ENCODE peak calls at places on chromosomes 5 and 9, in seven cellular contexts. Y, D, S, L, T, Z and K are unnamed samples. For H3K36me3, the result is how much of the 10 kb centered on the place peaks cover.

GRCh38 chr5:59835782-59836181 is 57.7 kb downstream of the PDE4D start:
- DNase-seq in L (no peak), D (no peak), Y (no peak), S (no peak), T (no peak), Z (no peak), K (no peak)

GRCh38 chr9:27108981-27109541 is at the start of gene TEK:
- DNase-seq in L (no peak), D (peak), Y (no peak), Z (no peak), S (no peak), T (no peak), K (no peak)

GRCh38 chr9:113519401-113520108 is 56.0 kb downstream of the RGS3 start:
- DNase-seq in D (no peak), Z (no peak), S (no peak), T (peak), L (no peak), Y (no peak), K (no peak)

GRCh38 chr9:97840521-97840920 is 12.5 kb upstream of the FOXE1 start:
- DNase-seq in D (no peak), S (no peak), L (no peak), Y (no peak), T (no peak), Z (no peak), K (no peak)

GRCh38 chr5:89178576-89178975 is 295.6 kb upstream of the MEF2C start:
- DNase-seq in S (no peak), Y (no peak), Z (no peak), D (no peak), T (no peak), L (no peak), K (no peak)

GRCh38 chr5:36305571-36306326 is 4.0 kb upstream of the RANBP3L start:
- DNase-seq in Y (peak), Z (peak), D (peak), T (peak), L (peak), S (peak), K (peak)

GRCh38 chr5:96870094-96871021 is 5.9 kb upstream of the ERAP2 start:
- DNase-seq in Y (no peak), Z (peak), T (no peak), L (no peak), S (no peak), D (no peak), K (no peak)

GRCh38 chr9:137477778-137478612 is 18.9 kb upstream of the NSMF start:
- DNase-seq in D (no peak), Z (no peak), T (no peak), L (no peak), Y (no peak), S (peak), K (no peak)

GRCh38 chr5:126386146-126386545 is 37.1 kb upstream of the GRAMD2B start:
- DNase-seq in S (no peak), Y (no peak), L (no peak), Z (no peak), T (no peak), D (no peak), K (no peak)

GRCh38 chr5:57324159-57324558 is 150.3 kb downstream of the GPBP1 start:
- DNase-seq in D (no peak), Z (no peak), L (no peak), T (no peak), Y (no peak), S (no peak), K (no peak)

GRCh38 chr5:5271606-5272321 is 131.6 kb downstream of the ADAMTS16 start:
- DNase-seq in S (no peak), D (no peak), T (no peak), Z (no peak), Y (no peak), L (no peak), K (no peak)

GRCh38 chr5:37568893-37569292 is 189.8 kb downstream of the WDR70 start:
- DNase-seq in S (no peak), T (no peak), L (no peak), Y (no peak), D (no peak), Z (no peak), K (no peak)

GRCh38 chr9:116260531-116260930 is 106.9 kb downstream of the PAPPA start:
- DNase-seq in D (no peak), Z (no peak), Y (no peak), L (no peak), T (no peak), S (no peak), K (no peak)

GRCh38 chr9:129278391-129279237 is 100.6 kb upstream of the IER5L start:
- DNase-seq in L (peak), D (peak), S (peak), Z (peak), T (peak), Y (no peak), K (peak)

GRCh38 chr5:55847837-55848236 is 3.3 kb upstream of the IL31RA start:
- DNase-seq in T (no peak), D (no peak), Y (no peak), L (no peak), S (no peak), Z (no peak), K (no peak)

DNA sequence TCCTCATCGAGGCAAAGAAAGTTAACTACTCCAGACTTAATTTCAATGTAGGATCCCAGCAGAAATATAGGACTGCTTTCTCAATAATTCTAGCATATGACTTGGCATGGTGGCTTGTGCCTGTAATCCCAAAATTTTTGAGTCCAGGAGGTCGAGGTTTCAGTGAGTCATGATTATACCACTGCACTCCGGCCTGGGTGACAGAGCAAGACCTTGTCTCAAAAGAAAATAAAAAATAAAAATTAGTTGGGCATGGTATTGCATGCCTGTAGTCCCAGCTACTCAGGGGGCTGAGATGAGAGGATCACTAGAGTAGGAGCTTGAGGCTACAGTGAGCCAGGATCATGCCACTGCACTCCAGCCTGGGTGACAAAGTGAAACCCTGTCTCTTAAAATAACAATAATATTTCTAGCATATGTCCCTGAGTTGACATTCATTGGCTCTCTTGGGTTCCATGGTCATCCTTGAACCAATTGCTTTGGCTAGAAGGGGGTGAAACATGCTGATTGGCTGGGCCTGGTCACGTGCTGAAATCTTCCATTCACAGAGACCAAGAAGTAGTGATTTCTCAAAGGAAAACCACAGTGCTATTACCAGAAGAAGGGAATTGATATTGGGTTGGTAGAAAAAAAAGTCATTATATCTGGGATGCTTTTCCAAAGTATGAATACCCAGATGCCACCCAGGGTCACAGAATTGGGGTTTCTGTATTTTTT is 31.6 kb upstream of the GARNL3 start:
- DNase-seq in D (no peak), T (no peak), Z (no peak), L (no peak), Y (no peak), S (no peak), K (no peak)
- H3K36me3 ChIP-seq in D (under half), T (under half), Z (under half), L (under half), Y (under half), S (under half), K (under half)

GRCh38 chr5:127525181-127525580 is 7.7 kb downstream of the PRRC1 start:
- DNase-seq in S (no peak), L (no peak), D (no peak), Y (no peak), Z (no peak), T (no peak), K (no peak)
- H3K36me3 ChIP-seq in S (under half), L (half or more), D (half or more), Y (half or more), Z (under half), T (under half), K (under half)

DNA sequence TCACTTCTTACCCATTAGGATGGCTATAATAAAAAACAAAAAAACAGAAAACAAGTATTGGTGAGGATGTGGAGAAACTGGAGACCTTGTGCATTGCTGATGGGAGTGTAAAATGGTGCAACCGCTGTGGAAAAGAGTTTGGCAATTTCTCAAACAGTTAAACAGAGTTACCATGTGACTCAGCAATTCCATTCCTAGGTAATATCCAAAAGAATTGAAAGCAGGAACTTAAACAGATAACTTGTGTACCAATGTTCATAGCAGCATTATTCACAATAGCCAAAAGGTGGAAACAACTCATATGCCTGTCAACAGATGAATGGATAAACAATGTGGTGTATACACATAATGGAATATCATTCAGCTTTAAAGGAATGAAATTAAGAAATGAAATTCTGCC is 28.9 kb downstream of the DCP2 start:
- DNase-seq in Y (no peak), Z (no peak), S (no peak), D (no peak), L (no peak), T (no peak), K (no peak)
- H3K36me3 ChIP-seq in Y (half or more), Z (under half), S (under half), D (half or more), L (half or more), T (under half), K (under half)

DNA sequence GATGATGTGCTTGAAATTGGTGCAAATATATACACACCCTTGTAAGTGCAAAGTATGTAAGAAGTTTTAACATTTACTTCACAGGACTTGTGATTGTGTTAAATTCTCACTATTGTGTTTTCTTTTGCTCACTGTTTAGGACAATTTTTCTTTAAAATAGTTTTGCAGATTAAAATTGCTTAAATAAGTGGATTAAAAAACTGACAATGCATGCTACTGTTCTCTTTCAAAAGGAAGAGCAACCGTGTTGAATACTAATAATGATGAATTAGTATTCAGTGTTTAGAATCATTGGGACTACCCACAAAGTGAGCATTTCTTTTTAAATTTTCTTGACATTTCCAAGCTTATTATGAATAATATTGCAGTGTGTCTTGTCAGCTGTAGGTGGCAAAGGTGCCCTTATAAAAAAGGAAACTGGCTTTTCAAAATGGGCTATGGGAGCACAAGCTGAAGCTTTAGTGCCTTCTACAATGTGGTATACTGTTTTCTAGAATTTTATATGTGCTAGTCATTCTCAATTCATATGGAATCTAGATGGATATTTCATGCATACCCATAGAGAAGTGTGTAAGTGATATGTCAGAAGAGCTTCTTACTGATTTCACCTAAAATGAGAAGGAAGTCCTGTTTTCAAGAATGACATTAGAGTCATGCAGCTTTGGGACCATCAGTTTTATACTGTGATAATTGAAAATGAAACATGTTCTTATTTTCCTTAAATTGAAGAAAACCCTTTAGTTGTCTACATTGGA is 35.4 kb downstream of the SREK1 start:
- DNase-seq in D (no peak), Y (no peak), T (no peak), L (no peak), S (no peak), Z (no peak), K (no peak)
- H3K36me3 ChIP-seq in D (half or more), Y (half or more), T (under half), L (half or more), S (under half), Z (under half), K (under half)

GRCh38 chr9:99138424-99139284 is 33.7 kb downstream of the TGFBR1 start:
- DNase-seq in T (no peak), S (no peak), Z (no peak), L (no peak), Y (no peak), D (no peak), K (no peak)

GRCh38 chr9:99141849-99142248 is 36.9 kb downstream of the TGFBR1 start:
- DNase-seq in T (no peak), L (no peak), S (no peak), D (no peak), Z (no peak), Y (no peak), K (no peak)

GRCh38 chr9:99142275-99142674 is 37.4 kb downstream of the TGFBR1 start:
- DNase-seq in S (no peak), Y (no peak), T (no peak), Z (no peak), D (no peak), L (no peak), K (no peak)

GRCh38 chr9:99140685-99141314 is 35.9 kb downstream of the TGFBR1 start:
- DNase-seq in Y (peak), L (no peak), T (peak), S (no peak), Z (peak), D (peak), K (peak)

GRCh38 chr9:99139868-99140267 is 35.0 kb downstream of the TGFBR1 start:
- DNase-seq in D (no peak), L (no peak), Y (no peak), Z (no peak), S (no peak), T (no peak), K (no peak)
- H3K36me3 ChIP-seq in D (half or more), L (half or more), Y (under half), Z (under half), S (under half), T (under half), K (under half)

GRCh38 chr9:93907551-93908199 is 47.5 kb downstream of the BARX1 start:
- DNase-seq in D (no peak), L (no peak), T (no peak), Z (no peak), Y (no peak), S (peak), K (no peak)
- H3K36me3 ChIP-seq in D (under half), L (under half), T (under half), Z (under half), Y (under half), S (under half), K (under half)

GRCh38 chr5:151063590-151063989 is 17.2 kb downstream of the TNIP1 start:
- DNase-seq in Z (no peak), Y (no peak), D (peak), L (no peak), S (no peak), T (no peak), K (no peak)
- H3K36me3 ChIP-seq in Z (under half), Y (half or more), D (under half), L (under half), S (under half), T (under half), K (under half)